ENCODE peak calls at places on chromosome 21, in four cellular contexts. E is GDM1, Y is heart left ventricle, K is prostate gland. T is an unnamed sample.

GRCh38 chr21:16911166-16911607 is 601.7 kb upstream of the CXADR start:
- DNase-seq in E (no peak), Y (no peak), K (no peak), T (no peak)

GRCh38 chr21:45162115-45162514 is 87.7 kb downstream of the ADARB1 start:
- DNase-seq in E (no peak), Y (no peak), K (no peak), T (no peak)

GRCh38 chr21:32626633-32627196 is 14.5 kb upstream of the CFAP298 start:
- DNase-seq in E (no peak), Y (no peak), K (no peak), T (no peak)

GRCh38 chr21:34914239-34914638 is 134.9 kb downstream of the RUNX1 start:
- DNase-seq in E (no peak), Y (no peak), K (no peak), T (no peak)

GRCh38 chr21:42627527-42628289 is 25.7 kb upstream of the PDE9A start:
- DNase-seq in E (no peak), Y (peak), K (no peak), T (no peak)

GRCh38 chr21:33325222-33326067 is 675 bp downstream of the IFNAR1 start:
- DNase-seq in E (no peak), Y (peak), K (peak), T (peak)

GRCh38 chr21:42107881-42108553 is 36.9 kb downstream of the UMODL1 start:
- DNase-seq in E (peak), Y (peak), K (peak), T (peak)

GRCh38 chr21:8993943-8994639 is 1527.3 kb upstream of the TPTE start:
- DNase-seq in E (no peak), Y (no peak), K (no peak), T (no peak)

GRCh38 chr21:45155910-45156309 is 81.5 kb downstream of the ADARB1 start:
- DNase-seq in E (no peak), Y (no peak), K (no peak), T (no peak)

GRCh38 chr21:9735421-9735961 is 785.9 kb upstream of the TPTE start:
- DNase-seq in E (no peak), Y (no peak), K (no peak), T (no peak)

GRCh38 chr21:27269646-27270045 is 302.8 kb upstream of the ADAMTS5 start:
- DNase-seq in E (no peak), Y (no peak), K (no peak), T (no peak)

GRCh38 chr21:26852422-26852821 is 7.2 kb upstream of the ADAMTS1 start:
- DNase-seq in E (no peak), Y (no peak), K (no peak), T (no peak)

GRCh38 chr21:39700318-39700717 is 44.7 kb upstream of the IGSF5 start:
- DNase-seq in E (no peak), Y (no peak), K (no peak), T (no peak)

GRCh38 chr21:36859744-36860501 is 106.5 kb downstream of the HLCS start:
- DNase-seq in E (no peak), Y (peak), K (no peak), T (peak)

GRCh38 chr21:31347435-31348032 is 3.5 kb upstream of the TIAM1 start:
- DNase-seq in E (no peak), Y (no peak), K (no peak), T (no peak)